ENCODE peak calls at places on chromosome 6, in seven cellular contexts. P is mesenchymal stem cell, K is IMR-90, O is H9, M is neuronal stem cell, E is H1, D is trophoblast cell. U is an unnamed sample.

GRCh38 chr6:34161857-34162515 is 16.1 kb upstream of the GRM4 start:
- DNase-seq in P (no peak), K (no peak), O (no peak), M (no peak), E (no peak), D (no peak), U (no peak)

GRCh38 chr6:56238352-56238751 is 9.0 kb downstream of the COL21A1 start:
- DNase-seq in P (no peak), K (no peak), O (no peak), M (no peak), E (no peak), D (no peak), U (no peak)

GRCh38 chr6:126087456-126087855 is 101.1 kb downstream of the TRMT11 start:
- DNase-seq in P (no peak), K (no peak), O (no peak), M (no peak), E (no peak), D (no peak), U (no peak)

GRCh38 chr6:105675715-105676397 is 273.0 kb upstream of the PREP start:
- DNase-seq in P (peak; percentile 85), K (peak; percentile 91), O (no peak), M (no peak), E (no peak), D (peak; percentile 37), U (no peak)

GRCh38 chr6:111563581-111563980 is 42.1 kb downstream of the TRAF3IP2 start:
- DNase-seq in P (no peak), K (no peak), O (no peak), M (no peak), E (no peak), D (no peak), U (no peak)

GRCh38 chr6:161308075-161308655 is 34.3 kb upstream of the AGPAT4 start:
- DNase-seq in P (no peak), K (no peak), O (peak; percentile 41), M (no peak), E (no peak), D (peak; percentile 60), U (no peak)

GRCh38 chr6:158910484-158911075 is 89.4 kb downstream of the RSPH3 start:
- DNase-seq in P (no peak), K (no peak), O (peak; percentile 87), M (peak; percentile 36), E (peak; percentile 82), D (peak; percentile 97), U (peak; percentile 85)

GRCh38 chr6:44135173-44135748 is 7.9 kb downstream of the TMEM63B start:
- DNase-seq in P (no peak), K (no peak), O (no peak), M (no peak), E (no peak), D (no peak), U (no peak)

GRCh38 chr6:38262609-38263008 is 377.1 kb downstream of the BTBD9 start:
- DNase-seq in P (peak; percentile 70), K (peak; percentile 74), O (no peak), M (no peak), E (no peak), D (no peak), U (no peak)

GRCh38 chr6:87408721-87409155 is 966 bp downstream of the CFAP206 start:
- DNase-seq in P (no peak), K (no peak), O (no peak), M (no peak), E (no peak), D (peak; percentile 96), U (no peak)

GRCh38 chr6:14832427-14832826 is 413.4 kb upstream of the JARID2 start:
- DNase-seq in P (no peak), K (no peak), O (no peak), M (no peak), E (no peak), D (no peak), U (no peak)

GRCh38 chr6:146543940-146544661 is 468 bp downstream of the RAB32 start:
- DNase-seq in P (peak; percentile 73), K (peak; percentile 38), O (peak; percentile 54), M (peak; percentile 27), E (no peak), D (peak; percentile 59), U (peak; percentile 81)

GRCh38 chr6:150150821-150151646 is 8.2 kb downstream of the PPP1R14C start:
- DNase-seq in P (no peak), K (no peak), O (no peak), M (no peak), E (no peak), D (no peak), U (no peak)

GRCh38 chr6:56244528-56245253 is 2.7 kb downstream of the COL21A1 start:
- DNase-seq in P (no peak), K (no peak), O (no peak), M (no peak), E (no peak), D (no peak), U (no peak)

GRCh38 chr6:76516924-76517323 is 444.5 kb upstream of the IMPG1 start:
- DNase-seq in P (no peak), K (no peak), O (no peak), M (no peak), E (no peak), D (no peak), U (no peak)

GRCh38 chr6:25137497-25137896 is 141.7 kb upstream of the CARMIL1 start:
- DNase-seq in P (no peak), K (no peak), O (no peak), M (no peak), E (no peak), D (no peak), U (no peak)

GRCh38 chr6:1094306-1094705 is 217.6 kb upstream of the FOXQ1 start:
- DNase-seq in P (peak; percentile 63), K (peak; percentile 79), O (no peak), M (no peak), E (no peak), D (no peak), U (no peak)

GRCh38 chr6:159217595-159218275 is 48.5 kb downstream of the FNDC1 start:
- DNase-seq in P (no peak), K (peak; percentile 21), O (peak; percentile 86), M (no peak), E (peak; percentile 58), D (peak; percentile 67), U (peak; percentile 83)

GRCh38 chr6:108492131-108492766 is 68.5 kb upstream of the FOXO3 start:
- DNase-seq in P (peak; percentile 57), K (peak; percentile 54), O (no peak), M (peak; percentile 26), E (no peak), D (peak; percentile 60), U (peak; percentile 28)

GRCh38 chr6:41546866-41547798 is 951 bp downstream of the FOXP4 start:
- DNase-seq in P (peak; percentile 54), K (peak; percentile 30), O (no peak), M (peak; percentile 40), E (no peak), D (peak; percentile 80), U (peak; percentile 75)

GRCh38 chr6:130851026-130851425 is 23.8 kb downstream of the SMLR1 start:
- DNase-seq in P (no peak), K (no peak), O (no peak), M (no peak), E (no peak), D (no peak), U (no peak)

GRCh38 chr6:107019047-107019446 is 9.0 kb upstream of the MTRES1 start:
- DNase-seq in P (no peak), K (no peak), O (no peak), M (no peak), E (no peak), D (peak; percentile 47), U (no peak)

GRCh38 chr6:120947111-120947510 is 387.2 kb downstream of the TBC1D32 start:
- DNase-seq in P (no peak), K (no peak), O (no peak), M (no peak), E (no peak), D (no peak), U (no peak)

GRCh38 chr6:34120953-34121675 is 24.8 kb downstream of the GRM4 start:
- DNase-seq in P (no peak), K (no peak), O (no peak), M (no peak), E (no peak), D (no peak), U (peak; percentile 60)

DNA sequence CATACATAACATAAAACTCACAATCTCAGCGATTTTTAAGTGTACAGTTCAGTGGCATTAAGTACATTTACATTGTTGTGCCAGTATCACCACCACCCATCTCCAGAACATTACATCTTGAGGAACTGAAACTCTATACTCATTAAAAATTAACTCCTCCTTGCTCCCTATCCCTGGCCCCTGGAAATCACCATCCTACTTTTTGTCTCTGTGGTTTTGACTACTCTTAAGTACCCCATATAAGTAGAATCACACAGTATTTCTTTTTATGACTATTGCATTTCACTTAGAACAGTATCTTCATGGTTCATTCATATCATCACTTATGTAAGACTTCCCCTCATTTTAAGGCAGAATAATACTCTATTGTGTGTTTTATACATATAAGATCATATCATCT is 1108.1 kb downstream of the GRIK2 start:
- DNase-seq in P (no peak), K (no peak), O (no peak), M (no peak), E (no peak), D (no peak), U (no peak)
- H4K8ac ChIP-seq in P (no peak overlapping the region), K (no peak overlapping the region), O (no peak overlapping the region), M (no peak overlapping the region), E (no peak overlapping the region), D (no peak overlapping the region), U (no peak overlapping the region)

DNA sequence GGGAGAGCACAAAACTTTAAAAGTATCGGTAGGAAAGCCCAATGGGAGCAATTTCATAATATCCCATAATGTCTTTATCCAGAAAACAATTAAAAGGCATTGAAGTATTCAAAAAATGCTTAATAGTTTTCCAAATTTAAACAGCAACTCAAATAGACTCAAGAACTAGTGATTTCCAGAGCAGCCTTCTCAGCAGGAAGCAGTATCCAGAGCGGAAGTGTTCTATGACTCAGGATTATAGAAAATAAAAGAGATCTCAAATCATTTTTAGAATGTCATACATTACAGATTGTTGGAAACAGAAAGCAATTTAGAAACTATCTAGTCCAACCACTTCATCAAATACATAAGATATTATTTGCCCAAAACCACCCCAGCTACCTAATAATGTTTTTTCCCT is 79.3 kb downstream of the COL12A1 start:
- DNase-seq in P (no peak), K (no peak), O (no peak), M (no peak), E (no peak), D (peak; percentile 20), U (no peak)
- H2BK120ac ChIP-seq in P (no peak overlapping the region), K (no peak overlapping the region), O (no peak overlapping the region), M (no peak overlapping the region), E (no peak overlapping the region), D (no peak overlapping the region), U (no peak overlapping the region)

DNA sequence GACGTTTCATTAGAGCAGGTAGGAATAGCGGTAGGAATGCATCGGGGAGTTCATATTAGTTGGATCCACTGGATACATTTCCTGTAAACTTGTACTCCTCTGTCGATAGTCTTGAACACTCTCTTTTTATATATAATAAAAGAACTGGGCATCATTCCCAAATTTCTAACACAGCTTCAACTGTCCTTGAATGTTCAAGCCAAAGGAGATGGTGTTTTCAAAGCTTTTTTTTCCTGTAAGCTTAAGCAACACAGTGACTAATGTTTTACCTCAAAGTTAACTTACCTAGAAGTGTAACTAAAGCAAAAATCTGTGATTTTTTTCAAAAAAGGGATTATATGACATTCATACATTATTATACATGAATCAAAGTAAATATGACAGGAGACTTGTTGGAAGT is 195.4 kb downstream of the UTRN start:
- DNase-seq in P (no peak), K (peak; percentile 26), O (no peak), M (no peak), E (no peak), D (no peak), U (no peak)
- H4K8ac ChIP-seq in P (no peak overlapping the region), K (no peak overlapping the region), O (no peak overlapping the region), M (no peak overlapping the region), E (no peak overlapping the region), D (no peak overlapping the region), U (no peak overlapping the region)

GRCh38 chr6:154458565-154459475 is 51.7 kb downstream of the CNKSR3 start:
- DNase-seq in P (no peak), K (no peak), O (no peak), M (no peak), E (no peak), D (no peak), U (no peak)
- H2BK120ac ChIP-seq in P (no peak overlapping the region), K (no peak overlapping the region), O (no peak overlapping the region), M (no peak overlapping the region), E (no peak overlapping the region), D (no peak overlapping the region), U (no peak overlapping the region)

U was measured in mesendoderm.